ENCODE peak calls at places on chromosomes 7 and 10, in eight cellular contexts. H is suprapubic skin, D is Panc1, Z is sigmoid colon, K is HL-60, J is stomach, M is SK-N-MC, B is H1. G is an unnamed sample.

GRCh38 chr10:51960494-51960895 is 261.1 kb upstream of the CSTF2T start:
- DNase-seq in H (no peak), D (peak), Z (no peak), K (peak), J (no peak), M (no peak), B (no peak), G (no peak)

GRCh38 chr7:77757589-77757988 is 40.6 kb downstream of the TMEM60 start:
- DNase-seq in H (no peak), D (no peak), Z (no peak), K (peak), J (no peak), M (no peak), B (no peak), G (no peak)

GRCh38 chr7:138889566-138889965 is 91.6 kb upstream of the ATP6V0A4 start:
- DNase-seq in H (no peak), D (no peak), Z (no peak), K (no peak), J (no peak), M (no peak), B (no peak), G (no peak)

GRCh38 chr7:40221836-40222235 is 87.0 kb downstream of the SUGCT start:
- DNase-seq in H (no peak), D (no peak), Z (no peak), K (peak), J (no peak), M (no peak), B (no peak), G (no peak)

GRCh38 chr10:3936422-3937040 is 151.5 kb upstream of the KLF6 start:
- DNase-seq in H (no peak), D (no peak), Z (no peak), K (no peak), J (no peak), M (no peak), B (no peak), G (no peak)

GRCh38 chr10:49696311-49696710 is 16.9 kb downstream of the C10orf53 start:
- DNase-seq in H (no peak), D (no peak), Z (no peak), K (no peak), J (no peak), M (no peak), B (no peak), G (no peak)

GRCh38 chr10:95235676-95236067 is 41.6 kb downstream of the ACSM6 start:
- DNase-seq in H (no peak), D (no peak), Z (no peak), K (no peak), J (no peak), M (no peak), B (no peak), G (no peak)

GRCh38 chr7:25786958-25787730 is 364.9 kb upstream of the NFE2L3 start:
- DNase-seq in H (no peak), D (no peak), Z (no peak), K (no peak), J (no peak), M (no peak), B (no peak), G (no peak)

GRCh38 chr7:81803267-81803666 is 33.4 kb upstream of the HGF start:
- DNase-seq in H (no peak), D (no peak), Z (no peak), K (no peak), J (no peak), M (no peak), B (no peak), G (no peak)

GRCh38 chr7:92636018-92636560 is 45.9 kb upstream of the FAM133B start:
- DNase-seq in H (no peak), D (no peak), Z (no peak), K (no peak), J (no peak), M (no peak), B (no peak), G (no peak)

GRCh38 chr10:50334273-50334672 is 83.0 kb upstream of the ASAH2 start:
- DNase-seq in H (no peak), D (no peak), Z (no peak), K (no peak), J (no peak), M (no peak), B (no peak), G (no peak)

DNA sequence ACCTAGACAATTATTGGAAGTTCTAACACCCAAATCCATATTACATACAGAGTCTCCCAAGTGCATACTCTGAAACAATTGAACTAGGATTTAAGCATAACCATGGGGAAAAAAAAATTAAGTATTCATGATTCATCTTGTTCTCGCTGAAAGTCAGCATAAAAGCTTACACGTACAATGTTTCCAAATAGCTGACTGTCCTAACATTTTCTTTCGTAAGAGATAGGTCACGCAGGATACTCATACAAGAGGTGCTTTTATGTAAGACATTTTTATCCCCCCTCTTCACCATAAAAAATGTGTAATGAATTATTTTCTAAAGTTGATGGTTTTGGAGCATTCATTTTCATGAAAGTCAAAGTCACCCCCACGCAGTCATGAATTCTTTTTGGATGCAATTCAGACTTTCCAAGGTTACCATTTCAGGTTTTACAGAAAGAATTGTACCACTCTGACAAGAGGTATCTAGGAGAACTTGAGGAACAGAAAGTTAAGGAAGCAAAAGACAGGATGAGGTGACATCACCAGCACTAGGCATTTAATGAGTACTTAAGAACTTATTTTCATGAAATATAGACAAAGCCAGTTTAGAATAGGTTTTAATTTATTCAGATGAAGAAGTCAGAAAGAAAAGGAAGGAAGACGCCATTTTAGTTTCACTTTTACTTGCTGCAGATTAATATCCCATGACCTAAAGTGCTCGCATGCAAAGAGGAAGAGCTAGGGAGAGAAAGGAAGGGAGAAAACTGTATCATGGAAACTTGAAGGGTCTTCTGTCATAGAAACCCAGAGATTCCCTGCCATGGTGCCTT is 55.8 kb downstream of the TMEM26 start:
- DNase-seq in H (no peak), D (no peak), Z (no peak), K (peak), J (no peak), M (no peak), B (no peak), G (no peak)
- H3K4me3 ChIP-seq in H (peak), D (peak), Z (peak), K (peak), J (peak), M (peak), B (no peak), G (peak)

GRCh38 chr10:113957013-113957412 is 86.7 kb upstream of the ADRB1 start:
- DNase-seq in H (no peak), D (no peak), Z (no peak), K (no peak), J (no peak), M (peak), B (no peak), G (no peak)

GRCh38 chr10:113960617-113961260 is 82.9 kb upstream of the ADRB1 start:
- DNase-seq in H (no peak), D (no peak), Z (no peak), K (peak), J (peak), M (no peak), B (no peak), G (no peak)

GRCh38 chr10:113959383-113959760 is 84.3 kb upstream of the ADRB1 start:
- DNase-seq in H (no peak), D (no peak), Z (no peak), K (no peak), J (peak), M (no peak), B (no peak), G (no peak)

GRCh38 chr10:113961261-113961938 is 82.3 kb upstream of the ADRB1 start:
- DNase-seq in H (no peak), D (no peak), Z (no peak), K (peak), J (no peak), M (no peak), B (no peak), G (no peak)

GRCh38 chr10:113958631-113959382 is 84.9 kb upstream of the ADRB1 start:
- DNase-seq in H (no peak), D (no peak), Z (no peak), K (no peak), J (peak), M (no peak), B (no peak), G (no peak)
- TF ChIP-seq POLR2AphosphoS5 in H (no peak), D (no peak), Z (peak), K (no peak), J (no peak), M (no peak), B (no peak), G (no peak)

DNA sequence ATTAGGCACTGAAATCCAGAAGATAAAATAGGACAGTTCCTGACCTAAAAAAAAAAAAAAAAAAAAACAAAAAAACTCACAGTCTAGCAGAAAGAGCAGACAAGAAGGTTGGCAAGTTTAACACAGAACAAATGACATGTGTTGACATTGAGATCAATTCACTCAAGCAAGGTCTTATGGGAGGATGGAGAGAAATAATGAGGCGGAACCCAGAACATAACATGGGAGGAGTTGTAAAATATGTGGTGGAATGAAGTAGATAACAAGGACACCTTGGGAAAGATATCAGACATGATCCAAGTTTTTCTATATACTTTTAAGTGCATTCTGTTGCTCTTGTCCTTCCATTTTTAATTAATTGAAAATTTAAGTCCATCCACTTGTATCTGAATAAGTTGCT is 132.4 kb downstream of the CPED1 start:
- DNase-seq in H (no peak), D (no peak), Z (no peak), K (no peak), J (no peak), M (no peak), B (no peak), G (no peak)
- H3K4me3 ChIP-seq in H (no peak), D (no peak), Z (no peak), K (no peak), J (no peak), M (no peak), B (no peak), G (no peak)

DNA sequence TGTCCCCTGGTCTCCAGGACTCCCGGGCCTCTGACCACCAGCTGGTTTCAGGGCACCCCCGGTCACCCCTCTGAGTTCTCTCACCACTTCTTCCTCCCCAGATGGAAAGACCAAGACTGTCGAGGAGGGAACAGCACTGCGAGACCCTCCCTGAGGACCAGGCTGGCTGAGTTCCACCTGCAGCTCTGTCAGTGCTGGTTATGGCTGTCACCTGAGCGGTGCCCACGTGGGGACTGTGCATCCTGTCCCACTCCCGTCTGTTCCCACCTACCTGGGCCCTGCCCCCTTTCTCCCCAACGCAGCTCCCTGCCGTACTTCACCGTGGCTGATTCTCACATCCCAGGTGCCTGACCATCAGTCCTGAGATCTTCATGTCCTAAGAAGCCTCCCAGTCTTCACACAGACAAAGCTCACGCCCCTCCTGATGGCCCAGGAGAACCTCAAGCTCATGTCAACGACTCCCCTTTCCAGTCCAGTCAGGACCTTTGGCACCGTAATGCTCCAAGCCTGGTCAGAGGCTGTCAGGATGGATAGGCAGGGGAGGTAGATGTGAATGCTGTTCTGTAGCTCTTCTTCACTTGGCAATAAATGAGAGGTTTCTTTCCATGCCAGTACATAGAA is 159.7 kb downstream of the USP6NL start:
- DNase-seq in H (no peak), D (no peak), Z (no peak), K (no peak), J (no peak), M (no peak), B (peak), G (no peak)
- TF ChIP-seq POLR2AphosphoS5 in H (no peak), D (no peak), Z (no peak), K (no peak), J (no peak), M (no peak), B (peak), G (no peak)

G was measured in breast epithelium.